ENCODE peak calls at places on chromosomes 12 and 14, in eight cellular contexts. V is DMS 273 treated with DMSO at 0.1 percent for 48 hours, M is neural crest cell, T is Calu3, B is hypothalamus, O is T follicular helper cell, W is astrocyte of the hippocampus, G is AG10803. P is an unnamed sample.
A peak's percentile ranks its signal among the peaks of the same experiment; 100 is the strongest.

GRCh38 chr12:19530631-19531020 is 91.3 kb downstream of the AEBP2 start:
- DNase-seq in M (no peak), O (no peak), V (no peak), W (no peak), G (peak; percentile 72), B (no peak), T (no peak), P (no peak)

GRCh38 chr12:108323581-108323980 is 15.5 kb downstream of the CMKLR1 start:
- DNase-seq in O (no peak), M (no peak), B (no peak), W (no peak), V (no peak), G (no peak), T (no peak), P (no peak)

GRCh38 chr12:65524666-65525065 is 246.2 kb downstream of the MSRB3 start:
- DNase-seq in W (peak; percentile 53), G (peak; percentile 88), V (no peak), B (no peak), O (no peak), T (no peak), M (no peak), P (no peak)

GRCh38 chr12:124130717-124131670 is 158.0 kb downstream of the ZNF664 start:
- DNase-seq in W (no peak), M (no peak), G (no peak), V (no peak), O (no peak), B (no peak), T (no peak), P (no peak)

GRCh38 chr12:61808856-61809255 is 451.3 kb upstream of the USP15 start:
- DNase-seq in T (no peak), V (no peak), W (no peak), G (no peak), M (no peak), O (no peak), B (no peak), P (no peak)

GRCh38 chr12:117143008-117143532 is 43.9 kb upstream of the TESC start:
- DNase-seq in G (no peak), M (no peak), O (no peak), V (no peak), B (no peak), T (peak; percentile 90), W (no peak), P (no peak)

GRCh38 chr12:98490491-98491453 is 24.6 kb upstream of the TMPO start:
- DNase-seq in V (peak; percentile 38), G (peak; percentile 89), W (peak; percentile 97), T (peak; percentile 92), O (peak; percentile 75), M (peak; percentile 95), B (peak; percentile 63), P (peak; percentile 81)

GRCh38 chr12:13196302-13196921 is at the start of gene EMP1:
- DNase-seq in W (peak; percentile 99), V (no peak), G (peak; percentile 100), T (peak; percentile 88), O (peak; percentile 50), B (peak; percentile 31), M (no peak), P (peak; percentile 98)

GRCh38 chr12:24719293-24719721 is 229.6 kb downstream of the BCAT1 start:
- DNase-seq in V (no peak), B (no peak), T (no peak), M (no peak), G (peak; percentile 27), W (peak; percentile 46), O (no peak), P (no peak)

GRCh38 chr14:44463386-44464004 is 43.6 kb downstream of the FSCB start:
- DNase-seq in M (no peak), G (no peak), V (peak; percentile 56), O (no peak), T (no peak), B (no peak), W (no peak), P (no peak)

GRCh38 chr14:70707138-70708038 is 65.7 kb downstream of the TTC9 start:
- DNase-seq in G (peak; percentile 53), T (peak; percentile 81), O (no peak), B (no peak), V (no peak), W (peak; percentile 94), M (no peak), P (peak; percentile 27)

GRCh38 chr14:100670017-100670974 is 56.4 kb upstream of the DLK1 start:
- DNase-seq in T (no peak), W (no peak), V (no peak), B (no peak), O (no peak), G (no peak), M (no peak), P (no peak)

GRCh38 chr12:113471619-113472171 is at the start of gene LHX5:
- DNase-seq in M (no peak), T (no peak), W (no peak), G (no peak), O (no peak), V (no peak), B (no peak), P (no peak)

GRCh38 chr12:7403466-7403865 is 40.5 kb downstream of the CD163L1 start:
- DNase-seq in T (no peak), B (no peak), G (no peak), M (no peak), W (no peak), V (no peak), O (no peak), P (no peak)

GRCh38 chr12:64826234-64826633 is 1.8 kb downstream of the TBC1D30 start:
- DNase-seq in W (peak; percentile 81), M (peak; percentile 65), O (no peak), V (no peak), G (peak; percentile 25), B (no peak), T (peak; percentile 55), P (no peak)

GRCh38 chr12:58086930-58087329 is 145.6 kb downstream of the ATP23 start:
- DNase-seq in V (no peak), B (no peak), G (no peak), W (no peak), T (no peak), M (no peak), O (no peak), P (no peak)

GRCh38 chr14:20986811-20987210 is 3.0 kb upstream of the METTL17 start:
- DNase-seq in V (no peak), T (peak; percentile 16), B (no peak), M (no peak), G (peak; percentile 95), W (peak; percentile 92), O (no peak), P (peak; percentile 48)

GRCh38 chr14:69547701-69548348 is 26.8 kb downstream of the CCDC177 start:
- DNase-seq in W (peak; percentile 73), T (no peak), V (no peak), G (no peak), B (no peak), O (no peak), M (peak; percentile 75), P (no peak)

GRCh38 chr14:100022772-100023451 is 42.3 kb upstream of the EVL start:
- DNase-seq in O (no peak), B (no peak), T (no peak), W (no peak), V (peak; percentile 67), G (peak; percentile 91), M (no peak), P (no peak)

GRCh38 chr14:72892103-72892878 is 1.6 kb downstream of the DPF3 start:
- DNase-seq in G (no peak), V (no peak), O (no peak), M (no peak), T (peak; percentile 27), W (peak; percentile 63), B (no peak), P (no peak)

GRCh38 chr14:60482743-60483142 is 3.1 kb downstream of the C14orf39 start:
- DNase-seq in T (no peak), O (no peak), B (no peak), W (no peak), V (no peak), G (no peak), M (no peak), P (peak; percentile 29)

GRCh38 chr12:111440631-111441030 is 34.9 kb downstream of the SH2B3 start:
- DNase-seq in T (no peak), B (no peak), W (no peak), G (no peak), O (no peak), V (no peak), M (no peak), P (no peak)

P was measured in HCT116.